ENCODE peak calls at places on chromosomes 13 and 19, in nine cellular contexts. One of them, this sample, is unnamed.

GRCh38 chr13:28297341-28297740 is 159.0 kb downstream of the PAN3 start:
- DNase-seq in GM12864: no peak
- DNase-seq in WTC11: peak; percentile 61
- DNase-seq in cardiac fibroblast: no peak
- DNase-seq in brain microvascular endothelial cell: peak; percentile 42
- DNase-seq in thoracic aorta: no peak
- DNase-seq in mesothelial cell of epicardium: no peak
- DNase-seq in choroid plexus epithelial cell: peak; percentile 75
- DNase-seq in Calu3: no peak
- DNase-seq in this sample: no peak

GRCh38 chr13:32081591-32081990 is 50.0 kb downstream of the FRY start:
- DNase-seq in cardiac fibroblast: no peak
- DNase-seq in mesothelial cell of epicardium: no peak
- DNase-seq in thoracic aorta: no peak
- DNase-seq in choroid plexus epithelial cell: no peak
- DNase-seq in Calu3: no peak
- DNase-seq in WTC11: no peak
- DNase-seq in GM12864: no peak
- DNase-seq in brain microvascular endothelial cell: no peak
- DNase-seq in this sample: no peak

GRCh38 chr13:19586904-19587634 is 25.7 kb upstream of the TPTE2 start:
- DNase-seq in mesothelial cell of epicardium: no peak
- DNase-seq in choroid plexus epithelial cell: peak; percentile 52
- DNase-seq in thoracic aorta: no peak
- DNase-seq in cardiac fibroblast: no peak
- DNase-seq in GM12864: peak; percentile 71
- DNase-seq in Calu3: no peak
- DNase-seq in brain microvascular endothelial cell: no peak
- DNase-seq in WTC11: no peak
- DNase-seq in this sample: peak; percentile 36

GRCh38 chr13:50069255-50069654 is 54.0 kb downstream of the KCNRG start:
- DNase-seq in brain microvascular endothelial cell: no peak
- DNase-seq in mesothelial cell of epicardium: no peak
- DNase-seq in WTC11: no peak
- DNase-seq in Calu3: no peak
- DNase-seq in thoracic aorta: no peak
- DNase-seq in cardiac fibroblast: peak; percentile 54
- DNase-seq in choroid plexus epithelial cell: peak; percentile 68
- DNase-seq in GM12864: no peak
- DNase-seq in this sample: no peak

GRCh38 chr13:37701972-37702371 is 103.4 kb upstream of the POSTN start:
- DNase-seq in Calu3: no peak
- DNase-seq in WTC11: no peak
- DNase-seq in mesothelial cell of epicardium: no peak
- DNase-seq in thoracic aorta: no peak
- DNase-seq in GM12864: no peak
- DNase-seq in cardiac fibroblast: peak; percentile 94
- DNase-seq in brain microvascular endothelial cell: peak; percentile 98
- DNase-seq in choroid plexus epithelial cell: peak; percentile 98
- DNase-seq in this sample: peak; percentile 39

GRCh38 chr13:25064396-25064795 is 31.5 kb upstream of the PABPC3 start:
- DNase-seq in cardiac fibroblast: no peak
- DNase-seq in brain microvascular endothelial cell: no peak
- DNase-seq in WTC11: no peak
- DNase-seq in choroid plexus epithelial cell: no peak
- DNase-seq in thoracic aorta: no peak
- DNase-seq in Calu3: no peak
- DNase-seq in mesothelial cell of epicardium: no peak
- DNase-seq in GM12864: no peak
- DNase-seq in this sample: no peak

GRCh38 chr13:43397110-43397509 is 373.7 kb downstream of the DNAJC15 start:
- DNase-seq in thoracic aorta: no peak
- DNase-seq in choroid plexus epithelial cell: peak; percentile 64
- DNase-seq in mesothelial cell of epicardium: no peak
- DNase-seq in GM12864: no peak
- DNase-seq in WTC11: no peak
- DNase-seq in Calu3: no peak
- DNase-seq in brain microvascular endothelial cell: peak; percentile 33
- DNase-seq in cardiac fibroblast: peak; percentile 28
- DNase-seq in this sample: no peak

GRCh38 chr13:54637377-54637776 is 1608.8 kb downstream of the OLFM4 start:
- DNase-seq in cardiac fibroblast: peak; percentile 36
- DNase-seq in thoracic aorta: no peak
- DNase-seq in Calu3: no peak
- DNase-seq in GM12864: no peak
- DNase-seq in mesothelial cell of epicardium: no peak
- DNase-seq in brain microvascular endothelial cell: peak; percentile 4
- DNase-seq in choroid plexus epithelial cell: peak; percentile 13
- DNase-seq in WTC11: no peak
- DNase-seq in this sample: peak; percentile 35

GRCh38 chr19:30719991-30720329 is 347.8 kb downstream of the ZNF536 start:
- DNase-seq in choroid plexus epithelial cell: no peak
- DNase-seq in Calu3: peak; percentile 3
- DNase-seq in cardiac fibroblast: no peak
- DNase-seq in WTC11: peak; percentile 20
- DNase-seq in mesothelial cell of epicardium: no peak
- DNase-seq in thoracic aorta: no peak
- DNase-seq in GM12864: no peak
- DNase-seq in brain microvascular endothelial cell: no peak
- DNase-seq in this sample: peak; percentile 8

GRCh38 chr13:110306960-110307696 is at the start of the genes COL4A1 and COL4A2:
- DNase-seq in cardiac fibroblast: peak; percentile 91
- DNase-seq in Calu3: no peak
- DNase-seq in choroid plexus epithelial cell: peak; percentile 88
- DNase-seq in WTC11: peak; percentile 76
- DNase-seq in brain microvascular endothelial cell: peak; percentile 74
- DNase-seq in thoracic aorta: no peak
- DNase-seq in mesothelial cell of epicardium: peak; percentile 63
- DNase-seq in GM12864: no peak
- DNase-seq in this sample: peak; percentile 52

GRCh38 chr13:19680751-19681150 is 47.3 kb downstream of the MPHOSPH8 start:
- DNase-seq in choroid plexus epithelial cell: peak; percentile 47
- DNase-seq in GM12864: no peak
- DNase-seq in WTC11: no peak
- DNase-seq in brain microvascular endothelial cell: peak; percentile 62
- DNase-seq in thoracic aorta: no peak
- DNase-seq in mesothelial cell of epicardium: no peak
- DNase-seq in cardiac fibroblast: no peak
- DNase-seq in Calu3: no peak
- DNase-seq in this sample: no peak

GRCh38 chr19:8662263-8662662 is 31.8 kb downstream of the NFILZ start:
- DNase-seq in WTC11: no peak
- DNase-seq in choroid plexus epithelial cell: no peak
- DNase-seq in cardiac fibroblast: no peak
- DNase-seq in mesothelial cell of epicardium: no peak
- DNase-seq in GM12864: no peak
- DNase-seq in Calu3: no peak
- DNase-seq in brain microvascular endothelial cell: no peak
- DNase-seq in thoracic aorta: no peak
- DNase-seq in this sample: no peak

GRCh38 chr19:45820413-45821102 is 5.5 kb upstream of the RSPH6A start:
- DNase-seq in mesothelial cell of epicardium: no peak
- DNase-seq in brain microvascular endothelial cell: no peak
- DNase-seq in Calu3: no peak
- DNase-seq in GM12864: no peak
- DNase-seq in cardiac fibroblast: no peak
- DNase-seq in choroid plexus epithelial cell: no peak
- DNase-seq in WTC11: no peak
- DNase-seq in thoracic aorta: no peak
- DNase-seq in this sample: no peak

GRCh38 chr19:29517946-29518345 is 7.8 kb upstream of the VSTM2B start:
- DNase-seq in WTC11: no peak
- DNase-seq in choroid plexus epithelial cell: no peak
- DNase-seq in Calu3: no peak
- DNase-seq in brain microvascular endothelial cell: no peak
- DNase-seq in thoracic aorta: no peak
- DNase-seq in cardiac fibroblast: no peak
- DNase-seq in GM12864: no peak
- DNase-seq in mesothelial cell of epicardium: no peak
- DNase-seq in this sample: no peak

GRCh38 chr13:77544365-77544764 is 8.9 kb downstream of the SCEL start:
- DNase-seq in brain microvascular endothelial cell: peak; percentile 46
- DNase-seq in GM12864: no peak
- DNase-seq in thoracic aorta: no peak
- DNase-seq in cardiac fibroblast: peak; percentile 83
- DNase-seq in WTC11: no peak
- DNase-seq in choroid plexus epithelial cell: peak; percentile 72
- DNase-seq in mesothelial cell of epicardium: peak; percentile 27
- DNase-seq in Calu3: no peak
- DNase-seq in this sample: peak; percentile 48

GRCh38 chr13:29674532-29674931 is 79.0 kb upstream of the SLC7A1 start:
- DNase-seq in GM12864: no peak
- DNase-seq in thoracic aorta: no peak
- DNase-seq in brain microvascular endothelial cell: no peak
- DNase-seq in WTC11: no peak
- DNase-seq in Calu3: no peak
- DNase-seq in choroid plexus epithelial cell: no peak
- DNase-seq in cardiac fibroblast: no peak
- DNase-seq in mesothelial cell of epicardium: no peak
- DNase-seq in this sample: peak; percentile 38

GRCh38 chr19:10828981-10829821 is 6.8 kb downstream of the TMED1 start:
- DNase-seq in Calu3: no peak
- DNase-seq in GM12864: no peak
- DNase-seq in choroid plexus epithelial cell: no peak
- DNase-seq in thoracic aorta: no peak
- DNase-seq in WTC11: peak; percentile 56
- DNase-seq in brain microvascular endothelial cell: no peak
- DNase-seq in mesothelial cell of epicardium: no peak
- DNase-seq in cardiac fibroblast: no peak
- DNase-seq in this sample: no peak
- TF ChIP-seq CTCF in Calu3: no peak
- TF ChIP-seq CTCF in GM12864: peak; percentile 4
- TF ChIP-seq CTCF in choroid plexus epithelial cell: peak; percentile 39
- TF ChIP-seq CTCF in thoracic aorta: no peak
- TF ChIP-seq CTCF in WTC11: no peak
- TF ChIP-seq CTCF in brain microvascular endothelial cell: peak; percentile 46
- TF ChIP-seq CTCF in mesothelial cell of epicardium: no peak
- TF ChIP-seq CTCF in cardiac fibroblast: peak; percentile 17
- TF ChIP-seq CTCF in this sample: no peak

GRCh38 chr19:54047626-54048025 is 16.1 kb downstream of the VSTM1 start:
- DNase-seq in mesothelial cell of epicardium: no peak
- DNase-seq in brain microvascular endothelial cell: no peak
- DNase-seq in WTC11: no peak
- DNase-seq in thoracic aorta: no peak
- DNase-seq in GM12864: no peak
- DNase-seq in cardiac fibroblast: no peak
- DNase-seq in choroid plexus epithelial cell: no peak
- DNase-seq in Calu3: no peak
- DNase-seq in this sample: no peak

GRCh38 chr19:54040003-54040402 is 23.7 kb downstream of the VSTM1 start:
- DNase-seq in WTC11: no peak
- DNase-seq in brain microvascular endothelial cell: no peak
- DNase-seq in mesothelial cell of epicardium: no peak
- DNase-seq in choroid plexus epithelial cell: no peak
- DNase-seq in cardiac fibroblast: no peak
- DNase-seq in GM12864: no peak
- DNase-seq in thoracic aorta: no peak
- DNase-seq in Calu3: no peak
- DNase-seq in this sample: no peak

GRCh38 chr19:54041969-54042606 is 21.6 kb downstream of the VSTM1 start:
- DNase-seq in WTC11: no peak
- DNase-seq in choroid plexus epithelial cell: no peak
- DNase-seq in brain microvascular endothelial cell: no peak
- DNase-seq in thoracic aorta: no peak
- DNase-seq in cardiac fibroblast: no peak
- DNase-seq in Calu3: no peak
- DNase-seq in GM12864: no peak
- DNase-seq in mesothelial cell of epicardium: no peak
- DNase-seq in this sample: peak; percentile 8

GRCh38 chr19:54042989-54043388 is 20.7 kb downstream of the VSTM1 start:
- DNase-seq in GM12864: no peak
- DNase-seq in Calu3: no peak
- DNase-seq in WTC11: no peak
- DNase-seq in choroid plexus epithelial cell: no peak
- DNase-seq in mesothelial cell of epicardium: no peak
- DNase-seq in thoracic aorta: no peak
- DNase-seq in brain microvascular endothelial cell: no peak
- DNase-seq in cardiac fibroblast: no peak
- DNase-seq in this sample: no peak

DNA sequence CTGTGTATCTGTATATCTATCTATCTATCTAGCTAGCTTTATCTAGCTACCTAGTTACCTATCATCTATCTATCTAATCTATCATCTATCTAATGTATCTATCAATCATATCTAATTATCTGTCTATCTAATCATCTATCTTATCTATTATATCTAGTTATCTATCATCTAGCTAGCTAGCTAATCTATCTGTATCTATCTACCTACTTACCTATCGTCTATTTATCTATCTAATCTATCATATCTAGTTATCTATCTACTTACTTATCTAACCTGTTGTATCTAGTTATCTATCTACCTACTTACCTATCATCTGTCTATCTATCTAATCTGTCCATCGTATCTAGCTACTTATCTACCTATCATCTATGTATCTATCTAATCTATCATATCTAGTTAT is 17.9 kb downstream of the VSTM1 start:
- DNase-seq in thoracic aorta: no peak
- DNase-seq in mesothelial cell of epicardium: no peak
- DNase-seq in WTC11: no peak
- DNase-seq in cardiac fibroblast: no peak
- DNase-seq in choroid plexus epithelial cell: no peak
- DNase-seq in brain microvascular endothelial cell: no peak
- DNase-seq in GM12864: no peak
- DNase-seq in Calu3: no peak
- DNase-seq in this sample: no peak
- TF ChIP-seq CTCF in thoracic aorta: no peak
- TF ChIP-seq CTCF in mesothelial cell of epicardium: no peak
- TF ChIP-seq CTCF in WTC11: no peak
- TF ChIP-seq CTCF in cardiac fibroblast: no peak
- TF ChIP-seq CTCF in choroid plexus epithelial cell: no peak
- TF ChIP-seq CTCF in brain microvascular endothelial cell: no peak
- TF ChIP-seq CTCF in GM12864: no peak
- TF ChIP-seq CTCF in Calu3: no peak
- TF ChIP-seq CTCF in this sample: no peak

GRCh38 chr19:39187552-39187943 is 9.2 kb upstream of the NCCRP1 start:
- DNase-seq in cardiac fibroblast: no peak
- DNase-seq in brain microvascular endothelial cell: no peak
- DNase-seq in Calu3: no peak
- DNase-seq in WTC11: no peak
- DNase-seq in GM12864: no peak
- DNase-seq in thoracic aorta: no peak
- DNase-seq in choroid plexus epithelial cell: no peak
- DNase-seq in mesothelial cell of epicardium: no peak
- DNase-seq in this sample: no peak
- TF ChIP-seq CTCF in cardiac fibroblast: no peak
- TF ChIP-seq CTCF in brain microvascular endothelial cell: no peak
- TF ChIP-seq CTCF in Calu3: no peak
- TF ChIP-seq CTCF in WTC11: no peak
- TF ChIP-seq CTCF in GM12864: no peak
- TF ChIP-seq CTCF in thoracic aorta: peak; percentile 42
- TF ChIP-seq CTCF in choroid plexus epithelial cell: no peak
- TF ChIP-seq CTCF in mesothelial cell of epicardium: peak; percentile 24
- TF ChIP-seq CTCF in this sample: peak; percentile 18

DNA sequence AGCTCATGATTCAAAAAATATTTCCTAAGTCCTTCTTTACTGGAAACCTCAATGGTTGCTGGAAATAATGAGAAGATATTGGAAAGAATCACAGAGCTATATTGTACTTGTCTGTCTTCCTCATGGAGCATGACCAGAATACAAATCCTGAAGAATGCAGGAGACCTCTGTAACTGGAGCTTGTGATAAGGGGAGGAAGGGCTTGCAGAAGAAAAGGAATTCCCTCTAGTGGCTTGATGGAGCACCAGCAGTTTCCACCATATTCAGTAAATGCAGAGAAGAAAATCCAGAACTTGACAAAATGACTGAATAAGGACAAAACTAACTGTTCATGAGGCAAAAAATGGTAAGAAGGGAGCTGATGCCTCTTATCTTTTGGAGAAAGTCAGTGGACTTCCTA is 1333.1 kb downstream of the EFNB2 start:
- DNase-seq in Calu3: no peak
- DNase-seq in choroid plexus epithelial cell: peak; percentile 80
- DNase-seq in thoracic aorta: no peak
- DNase-seq in GM12864: no peak
- DNase-seq in WTC11: no peak
- DNase-seq in cardiac fibroblast: peak; percentile 55
- DNase-seq in mesothelial cell of epicardium: no peak
- DNase-seq in brain microvascular endothelial cell: peak; percentile 60
- DNase-seq in this sample: no peak
- TF ChIP-seq CTCF in Calu3: no peak
- TF ChIP-seq CTCF in choroid plexus epithelial cell: peak; percentile 92
- TF ChIP-seq CTCF in thoracic aorta: peak; percentile 40
- TF ChIP-seq CTCF in GM12864: peak; percentile 50
- TF ChIP-seq CTCF in WTC11: peak; percentile 31
- TF ChIP-seq CTCF in cardiac fibroblast: peak; percentile 54
- TF ChIP-seq CTCF in mesothelial cell of epicardium: peak; percentile 23
- TF ChIP-seq CTCF in brain microvascular endothelial cell: peak; percentile 83
- TF ChIP-seq CTCF in this sample: peak; percentile 19

This sample was measured in RWPE1.